ENCODE peak calls at places on chromosomes 12 and 14, in six cellular contexts. D is PC-3, H is thyroid gland, M is astrocyte of the spinal cord, T is brain microvascular endothelial cell, Z is K562. Q is an unnamed sample.

GRCh38 chr12:50088577-50089335 is 3.6 kb downstream of the SMARCD1 start:
- DNase-seq in D (peak; percentile 88), H (peak; percentile 66), M (peak; percentile 53), T (peak; percentile 37), Z (peak; percentile 65), Q (peak; percentile 66)

GRCh38 chr14:82915381-82915780 is 1381.7 kb upstream of the SEL1L start:
- DNase-seq in D (no peak), H (no peak), M (no peak), T (no peak), Z (no peak), Q (no peak)

GRCh38 chr14:90562652-90563051 is 165.8 kb downstream of the CALM1 start:
- DNase-seq in D (no peak), H (no peak), M (no peak), T (no peak), Z (no peak), Q (no peak)

GRCh38 chr12:64077922-64078321 is 144.2 kb downstream of the KICS2 start:
- DNase-seq in D (peak; percentile 54), H (no peak), M (no peak), T (no peak), Z (no peak), Q (peak; percentile 18)

GRCh38 chr12:103677341-103677740 is 90.3 kb downstream of the STAB2 start:
- DNase-seq in D (peak; percentile 37), H (no peak), M (no peak), T (no peak), Z (no peak), Q (no peak)

GRCh38 chr12:100706029-100706428 is 88.5 kb upstream of the ANO4 start:
- DNase-seq in D (peak; percentile 84), H (no peak), M (peak; percentile 78), T (peak; percentile 57), Z (no peak), Q (peak; percentile 85)

GRCh38 chr12:7935773-7936581 is at the start of gene SLC2A3:
- DNase-seq in D (no peak), H (peak; percentile 15), M (peak; percentile 96), T (peak; percentile 87), Z (peak; percentile 68), Q (peak; percentile 97)

GRCh38 chr12:51891843-51892242 is 3.9 kb downstream of the ANKRD33 start:
- DNase-seq in D (peak; percentile 25), H (no peak), M (no peak), T (no peak), Z (peak; percentile 51), Q (peak; percentile 51)

GRCh38 chr14:30779210-30779609 is 95.1 kb upstream of the COCH start:
- DNase-seq in D (peak; percentile 89), H (no peak), M (peak; percentile 28), T (peak; percentile 10), Z (no peak), Q (no peak)

GRCh38 chr14:50035214-50035613 is 81.2 kb downstream of the VCPKMT start:
- DNase-seq in D (no peak), H (no peak), M (no peak), T (no peak), Z (no peak), Q (no peak)

GRCh38 chr12:42119085-42119633 is 25.5 kb downstream of the GXYLT1 start:
- DNase-seq in D (peak; percentile 29), H (no peak), M (peak; percentile 81), T (peak; percentile 63), Z (no peak), Q (peak; percentile 83)

GRCh38 chr12:32201096-32201495 is 94.4 kb downstream of the BICD1 start:
- DNase-seq in D (no peak), H (no peak), M (no peak), T (no peak), Z (no peak), Q (no peak)

GRCh38 chr12:80877706-80878384 is 59.9 kb downstream of the LIN7A start:
- DNase-seq in D (no peak), H (no peak), M (peak; percentile 52), T (no peak), Z (no peak), Q (peak; percentile 44)

GRCh38 chr12:125403145-125403789 is 338.0 kb downstream of the AACS start:
- DNase-seq in D (peak; percentile 77), H (no peak), M (peak; percentile 18), T (peak; percentile 16), Z (peak; percentile 56), Q (peak; percentile 21)

GRCh38 chr12:121649403-121649802 is 20.1 kb downstream of the MORN3 start:
- DNase-seq in D (no peak), H (no peak), M (no peak), T (no peak), Z (no peak), Q (no peak)

DNA sequence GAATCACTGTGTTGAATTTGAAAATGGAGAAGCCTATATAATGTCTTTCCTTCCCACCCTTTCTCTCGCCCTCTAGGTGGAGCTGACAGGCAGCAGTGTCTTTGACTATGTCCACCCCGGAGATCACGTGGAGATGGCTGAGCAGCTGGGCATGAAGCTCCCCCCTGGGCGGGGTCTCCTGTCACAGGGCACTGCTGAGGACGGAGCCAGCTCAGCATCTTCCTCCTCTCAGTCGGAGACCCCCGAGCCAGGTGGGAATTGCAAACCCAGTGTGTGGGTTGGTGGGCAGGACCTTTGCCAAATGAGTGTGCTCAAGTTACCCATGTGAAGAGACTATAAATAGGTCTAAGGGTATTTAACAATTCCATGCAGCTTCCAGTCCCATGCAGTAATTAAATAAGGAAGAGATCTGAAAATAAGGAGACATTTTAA is 274.7 kb downstream of the EGLN3 start:
- DNase-seq in D (peak; percentile 78), H (peak; percentile 12), M (peak; percentile 70), T (peak; percentile 69), Z (peak; percentile 14), Q (peak; percentile 65)
- H3K4me3 ChIP-seq in D (no peak overlapping the region), H (no peak overlapping the region), M (peak overlapping the region; percentile 4), T (no peak overlapping the region), Z (no peak overlapping the region), Q (no peak overlapping the region)

GRCh38 chr14:97010491-97011160 is 213.4 kb downstream of the VRK1 start:
- DNase-seq in D (no peak), H (no peak), M (no peak), T (no peak), Z (no peak), Q (no peak)
- TF ChIP-seq CTCF in D (peak; percentile 37), H (no peak), M (no peak), T (no peak), Z (peak; percentile 48), Q (no peak)

DNA sequence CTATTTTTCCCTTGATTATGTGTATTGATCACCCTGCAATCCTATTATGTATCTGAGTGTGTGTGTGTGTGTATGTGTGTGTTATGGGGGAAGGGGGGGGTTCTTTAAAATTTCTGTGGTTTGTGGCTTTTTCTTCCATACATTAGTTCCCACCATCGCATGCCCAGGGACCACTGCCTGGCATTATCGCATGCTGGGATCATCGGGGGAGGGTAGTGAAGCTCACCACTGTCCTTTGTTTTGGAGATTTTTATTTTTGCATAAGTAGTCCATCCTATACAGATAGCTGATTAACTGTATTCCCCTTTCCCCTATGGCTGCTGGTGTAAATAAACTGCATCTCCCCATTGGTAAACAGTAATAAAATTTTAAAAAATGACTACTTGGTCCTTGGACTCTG is 3.4 kb downstream of the ATXN7L3B start:
- DNase-seq in D (no peak), H (no peak), M (no peak), T (no peak), Z (no peak), Q (no peak)
- H3K4me3 ChIP-seq in D (peak overlapping the region; percentile 94), H (no peak overlapping the region), M (no peak overlapping the region), T (no peak overlapping the region), Z (no peak overlapping the region), Q (no peak overlapping the region)

GRCh38 chr12:65229441-65229840 is 49.0 kb upstream of the MSRB3 start:
- DNase-seq in D (peak; percentile 87), H (no peak), M (peak; percentile 75), T (peak; percentile 66), Z (no peak), Q (peak; percentile 83)

GRCh38 chr12:65237153-65237552 is 41.3 kb upstream of the MSRB3 start:
- DNase-seq in D (no peak), H (no peak), M (no peak), T (no peak), Z (no peak), Q (no peak)

GRCh38 chr12:65232490-65233077 is 45.9 kb upstream of the MSRB3 start:
- DNase-seq in D (peak; percentile 45), H (no peak), M (peak; percentile 61), T (no peak), Z (no peak), Q (peak; percentile 51)
- TF ChIP-seq CTCF in D (peak; percentile 58), H (peak; percentile 59), M (peak; percentile 40), T (no peak), Z (peak; percentile 48), Q (peak; percentile 26)

GRCh38 chr12:94147377-94147990 is 893 bp upstream of the PLXNC1 start:
- DNase-seq in D (no peak), H (no peak), M (no peak), T (no peak), Z (no peak), Q (no peak)
- H3K4me3 ChIP-seq in D (peak overlapping the region; percentile 57), H (no peak overlapping the region), M (no peak overlapping the region), T (peak overlapping the region; percentile 47), Z (no peak overlapping the region), Q (peak overlapping the region; percentile 63)

DNA sequence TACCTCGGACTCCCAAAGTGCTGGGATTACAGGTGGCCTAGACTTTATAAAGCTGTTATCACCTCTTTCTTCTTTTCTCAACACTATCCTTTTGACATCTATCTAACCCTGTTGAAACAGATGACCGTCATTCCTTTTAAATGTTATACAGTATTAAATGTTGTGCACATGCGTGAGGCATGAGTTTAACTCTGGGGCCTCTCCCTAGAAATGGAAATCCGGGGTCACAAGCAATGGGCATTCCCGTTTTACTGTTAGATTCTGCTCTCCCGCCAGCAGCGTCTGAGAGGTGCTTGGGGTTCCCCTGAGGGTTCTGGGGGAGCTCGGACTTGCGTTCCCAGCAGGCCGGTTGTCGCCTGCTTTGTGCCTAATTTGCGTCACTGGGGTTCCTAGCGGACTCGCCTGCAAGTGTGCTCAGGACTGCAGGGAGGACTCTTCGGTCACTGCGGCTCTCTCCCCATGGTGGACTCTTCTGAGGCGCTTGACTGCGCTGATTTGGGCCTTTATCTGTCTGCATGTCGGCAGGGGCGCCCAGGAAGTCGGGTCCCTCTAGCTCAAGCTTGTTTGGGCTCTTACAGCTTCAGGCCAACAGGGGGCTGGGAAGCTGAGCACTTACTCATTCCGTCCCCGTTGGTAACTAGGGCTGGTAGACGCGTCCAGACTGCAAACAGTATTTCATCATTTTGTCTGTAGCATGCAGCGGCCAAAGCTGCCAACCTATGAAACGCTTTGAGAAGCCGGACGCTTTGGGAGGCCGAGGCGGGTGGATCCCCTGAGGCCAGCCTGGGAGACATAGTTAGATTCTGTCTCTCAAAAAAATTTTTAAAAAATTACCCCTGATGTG is 1.2 kb upstream of the RAN start:
- DNase-seq in D (peak; percentile 61), H (peak; percentile 53), M (peak; percentile 92), T (peak; percentile 94), Z (peak; percentile 62), Q (peak; percentile 99)
- TF ChIP-seq CTCF in D (peak; percentile 55), H (peak; percentile 32), M (peak; percentile 70), T (peak; percentile 84), Z (peak; percentile 75), Q (peak; percentile 71)

DNA sequence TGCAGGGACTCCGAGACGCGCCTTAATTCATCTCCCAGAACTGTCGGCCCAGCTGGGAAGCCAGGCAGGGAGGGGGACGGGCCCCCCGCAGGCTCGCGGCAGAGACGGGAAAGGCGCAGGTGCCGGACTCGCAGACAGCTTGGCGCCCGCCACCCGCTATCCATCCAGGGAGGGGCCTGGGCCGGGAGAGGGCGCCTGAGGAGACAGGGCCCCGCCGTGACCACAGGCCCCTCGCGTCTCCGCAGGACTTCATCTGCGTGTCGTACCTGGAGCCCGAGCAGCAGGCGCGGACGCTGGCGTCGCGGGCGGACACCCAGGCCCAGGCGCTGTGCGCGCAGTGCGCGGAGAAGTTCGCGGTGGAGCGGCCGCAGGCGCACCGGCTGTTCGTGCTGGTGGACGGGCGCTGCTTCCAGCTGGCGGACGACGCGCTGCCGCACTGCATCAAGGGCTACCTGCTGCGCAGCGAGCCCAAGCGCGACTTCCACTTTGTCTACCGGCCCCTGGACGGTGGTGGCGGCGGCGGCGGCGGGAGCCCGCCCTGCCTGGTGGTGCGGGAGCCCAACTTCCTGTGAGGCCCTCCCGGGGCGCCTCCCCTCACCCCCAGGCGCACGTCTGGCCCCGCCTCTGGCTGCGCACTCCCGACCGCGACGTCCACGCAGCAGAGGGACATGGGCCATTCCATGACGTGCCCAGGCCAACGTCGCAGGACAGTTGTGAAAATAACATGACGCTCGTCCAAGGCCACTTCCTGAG is 60.6 kb downstream of the LGMN start:
- DNase-seq in D (no peak), H (peak; percentile 65), M (peak; percentile 37), T (no peak), Z (no peak), Q (no peak)
- H3K4me3 ChIP-seq in D (no peak overlapping the region), H (peak overlapping the region; percentile 58), M (peak overlapping the region; percentile 27), T (peak overlapping the region; percentile 43), Z (no peak overlapping the region), Q (no peak overlapping the region)

Q was measured in cardiac fibroblast.